ENCODE peak calls at places on chromosomes 4 and X, in five cellular contexts. Z is fibroblast of mammary gland, N is foreskin melanocyte, D is NCI-H82, B is NCI-H1092 treated with DMSO at 0.1 percent for 48 hours. V is an unnamed sample.

GRCh38 chr4:152778656-152779512 is 646 bp downstream of the TIGD4 start:
- DNase-seq in D (peak; percentile 47), Z (peak; percentile 8), B (peak; percentile 73), N (peak; percentile 59), V (no peak)

GRCh38 chrX:41688154-41688553 is 619 bp upstream of the GPR34 start:
- DNase-seq in D (no peak), B (no peak), Z (no peak), N (no peak), V (no peak)

GRCh38 chr4:1222938-1223690 is 25.8 kb downstream of the CTBP1 start:
- DNase-seq in N (no peak), B (no peak), D (no peak), Z (no peak), V (no peak)

GRCh38 chrX:12076046-12076445 is 62.2 kb upstream of the FRMPD4 start:
- DNase-seq in D (peak; percentile 7), Z (peak; percentile 16), B (no peak), N (no peak), V (no peak)

GRCh38 chrX:38798956-38799355 is 2.3 kb upstream of the MID1IP1 start:
- DNase-seq in B (no peak), N (no peak), Z (peak; percentile 79), D (no peak), V (no peak)

GRCh38 chrX:37883196-37883595 is 35.8 kb upstream of the DYNLT3 start:
- DNase-seq in D (no peak), B (no peak), N (no peak), Z (no peak), V (no peak)

GRCh38 chr4:30716158-30716557 is 4.0 kb upstream of the PCDH7 start:
- DNase-seq in B (peak; percentile 38), N (no peak), Z (peak; percentile 63), D (peak; percentile 13), V (no peak)

GRCh38 chr4:146550161-146550560 is 28.4 kb upstream of the SLC10A7 start:
- DNase-seq in N (no peak), B (no peak), D (peak; percentile 32), Z (no peak), V (no peak)

GRCh38 chr4:72418458-72418857 is 150.6 kb downstream of the ADAMTS3 start:
- DNase-seq in D (peak; percentile 68), N (peak; percentile 70), B (peak; percentile 35), Z (peak; percentile 83), V (peak; percentile 77)